ENCODE peak calls at places on chromosome 2, in ten cellular contexts. Z is CD8-positive, alpha-beta T cell; P is gastrocnemius medialis; D is uterus; Y is cardiac muscle cell; S is right cardiac atrium; O is neuronal stem cell; M is colonic mucosa; Q is IMR-90; G is heart right ventricle. J is an unnamed sample.
A peak's percentile ranks its signal among the peaks of the same experiment; 100 is the strongest.

GRCh38 chr2:164967349-164967748 is 12.0 kb upstream of the SLC38A11 start:
- DNase-seq in Z (no peak), P (no peak), D (no peak), Y (no peak), S (no peak), O (no peak), M (no peak), Q (no peak), G (no peak), J (no peak)

GRCh38 chr2:47803363-47803762 is 20.4 kb downstream of the MSH6 start:
- DNase-seq in Z (no peak), P (no peak), D (no peak), Y (no peak), S (no peak), O (no peak), M (no peak), Q (no peak), G (no peak), J (no peak)

GRCh38 chr2:237919593-237919992 is 47.2 kb upstream of the UBE2F start:
- DNase-seq in Z (no peak), P (no peak), D (no peak), Y (no peak), S (no peak), O (no peak), M (no peak), Q (no peak), G (no peak), J (no peak)

GRCh38 chr2:196384729-196385128 is 213.4 kb upstream of the STK17B start:
- DNase-seq in Z (no peak), P (no peak), D (no peak), Y (no peak), S (no peak), O (no peak), M (no peak), Q (no peak), G (no peak), J (no peak)

GRCh38 chr2:214469728-214470127 is 58.9 kb downstream of the VWC2L start:
- DNase-seq in Z (no peak), P (no peak), D (no peak), Y (no peak), S (no peak), O (no peak), M (no peak), Q (no peak), G (no peak), J (no peak)

GRCh38 chr2:168156661-168157060 is 90.7 kb downstream of the STK39 start:
- DNase-seq in Z (no peak), P (no peak), D (peak; percentile 53), Y (peak; percentile 67), S (peak; percentile 69), O (no peak), M (peak; percentile 43), Q (peak; percentile 48), G (peak; percentile 33), J (no peak)

GRCh38 chr2:28257182-28257581 is 135.5 kb upstream of the FOSL2 start:
- DNase-seq in Z (no peak), P (no peak), D (no peak), Y (no peak), S (no peak), O (no peak), M (no peak), Q (no peak), G (no peak), J (no peak)

GRCh38 chr2:216404010-216404618 is 8.2 kb upstream of the SMARCAL1 start:
- DNase-seq in Z (peak; percentile 31), P (no peak), D (no peak), Y (peak; percentile 57), S (peak; percentile 51), O (no peak), M (peak; percentile 57), Q (peak; percentile 37), G (no peak), J (no peak)

GRCh38 chr2:221166283-221166682 is 405.8 kb downstream of the EPHA4 start:
- DNase-seq in Z (no peak), P (peak; percentile 12), D (no peak), Y (no peak), S (no peak), O (no peak), M (no peak), Q (peak; percentile 26), G (no peak), J (no peak)

GRCh38 chr2:223723954-223724411 is 113.4 kb downstream of the AP1S3 start:
- DNase-seq in Z (no peak), P (no peak), D (no peak), Y (no peak), S (no peak), O (no peak), M (no peak), Q (no peak), G (no peak), J (no peak)

GRCh38 chr2:118490323-118490722 is 357.1 kb downstream of the EN1 start:
- DNase-seq in Z (no peak), P (no peak), D (no peak), Y (no peak), S (no peak), O (no peak), M (no peak), Q (no peak), G (no peak), J (no peak)
- H3K4me3 ChIP-seq in Z (no peak overlapping the region), P (no peak overlapping the region), D (no peak overlapping the region), Y (no peak overlapping the region), S (no peak overlapping the region), O (no peak overlapping the region), M (no peak overlapping the region), Q (no peak overlapping the region), G (no peak overlapping the region), J (no peak overlapping the region)

GRCh38 chr2:159050426-159050825 is 82.0 kb downstream of the TANC1 start:
- DNase-seq in Z (no peak), P (no peak), D (no peak), Y (no peak), S (no peak), O (no peak), M (no peak), Q (no peak), G (no peak), J (no peak)

GRCh38 chr2:159045545-159046454 is 77.4 kb downstream of the TANC1 start:
- DNase-seq in Z (no peak), P (no peak), D (no peak), Y (peak; percentile 69), S (no peak), O (no peak), M (no peak), Q (peak; percentile 45), G (no peak), J (no peak)

GRCh38 chr2:159043710-159044109 is 75.3 kb downstream of the TANC1 start:
- DNase-seq in Z (no peak), P (no peak), D (no peak), Y (no peak), S (no peak), O (no peak), M (no peak), Q (no peak), G (no peak), J (no peak)

GRCh38 chr2:159044804-159045286 is 76.4 kb downstream of the TANC1 start:
- DNase-seq in Z (no peak), P (no peak), D (no peak), Y (peak; percentile 50), S (peak; percentile 78), O (no peak), M (no peak), Q (no peak), G (no peak), J (no peak)

DNA sequence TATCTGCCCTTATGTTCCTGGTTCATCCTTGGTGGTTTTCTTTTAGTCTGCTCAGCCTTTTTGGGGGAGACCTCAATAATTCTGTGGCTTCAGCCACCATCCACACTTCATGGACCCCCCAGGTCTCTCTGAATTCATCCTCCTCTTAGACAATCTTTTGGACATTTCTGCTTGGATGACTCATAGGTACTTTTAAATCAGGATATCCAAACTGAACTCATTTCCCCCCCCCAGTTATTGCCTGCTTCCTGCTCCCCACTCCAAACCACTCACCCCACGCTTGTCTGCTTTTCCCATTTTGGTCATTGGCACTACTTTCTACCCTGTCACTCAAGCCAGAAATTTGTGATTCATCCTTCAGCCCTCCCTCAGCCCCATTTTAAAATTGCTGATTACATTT is 78.5 kb downstream of the TANC1 start:
- DNase-seq in Z (no peak), P (no peak), D (no peak), Y (peak; percentile 87), S (no peak), O (no peak), M (no peak), Q (peak; percentile 59), G (no peak), J (no peak)
- H3K27ac ChIP-seq in Z (no peak overlapping the region), P (no peak overlapping the region), D (peak overlapping the region; percentile 53), Y (no peak overlapping the region), S (peak overlapping the region; percentile 72), O (no peak overlapping the region), M (no peak overlapping the region), Q (peak overlapping the region; percentile 53), G (no peak overlapping the region), J (no peak overlapping the region)

DNA sequence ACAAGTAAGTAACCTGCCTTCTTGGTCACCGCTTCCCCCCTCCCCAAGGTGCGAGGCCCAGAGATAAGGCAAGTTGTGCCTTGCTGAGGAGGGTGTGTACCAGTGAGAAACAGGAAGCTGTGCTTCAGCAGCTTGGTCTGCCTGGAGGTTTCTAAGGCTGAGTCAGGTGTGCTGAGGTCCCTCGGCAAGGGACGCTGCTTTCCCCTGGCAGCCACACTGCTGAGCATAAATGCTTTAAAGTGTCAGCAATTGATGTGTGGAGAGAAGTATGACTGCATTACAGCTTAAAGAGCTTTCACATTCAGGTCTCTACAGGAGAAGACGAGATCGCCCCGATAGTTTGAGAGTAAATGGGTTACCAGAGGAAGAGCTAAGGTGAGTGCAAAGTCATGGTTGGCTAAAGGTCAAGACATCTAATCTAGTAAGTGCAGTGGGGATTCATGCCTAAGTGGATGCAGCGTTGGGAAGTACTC is 86.9 kb downstream of the LIMS1 start:
- DNase-seq in Z (peak; percentile 61), P (peak; percentile 49), D (no peak), Y (no peak), S (peak; percentile 48), O (no peak), M (peak; percentile 59), Q (peak; percentile 46), G (no peak), J (no peak)
- H3K4me3 ChIP-seq in Z (peak overlapping the region; percentile 27), P (no peak overlapping the region), D (no peak overlapping the region), Y (no peak overlapping the region), S (no peak overlapping the region), O (no peak overlapping the region), M (peak overlapping the region; percentile 0), Q (no peak overlapping the region), G (peak overlapping the region; percentile 7), J (no peak overlapping the region)

DNA sequence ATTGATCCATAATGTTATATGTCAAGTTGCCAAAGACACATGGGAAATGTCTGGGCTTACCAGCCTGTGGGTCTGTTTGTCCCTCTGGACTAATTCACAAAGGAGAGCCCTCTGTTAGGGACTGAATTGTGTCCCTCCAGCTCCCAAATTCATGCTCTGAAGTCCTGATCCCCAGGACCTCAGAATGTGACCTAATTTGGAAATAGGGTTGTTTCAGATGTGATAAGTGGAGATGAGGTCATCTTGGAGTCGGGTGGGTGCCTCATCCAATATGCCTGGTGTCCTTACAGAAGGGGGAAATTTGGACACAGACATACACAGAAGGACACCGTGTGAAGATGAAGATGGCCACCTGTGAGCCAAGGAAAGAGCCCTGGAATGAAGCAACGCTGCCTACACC is 41.4 kb upstream of the ROCK2 start:
- DNase-seq in Z (no peak), P (no peak), D (no peak), Y (no peak), S (no peak), O (no peak), M (no peak), Q (no peak), G (no peak), J (no peak)
- H3K27ac ChIP-seq in Z (no peak overlapping the region), P (peak overlapping the region; percentile 65), D (peak overlapping the region; percentile 50), Y (peak overlapping the region; percentile 12), S (peak overlapping the region; percentile 39), O (no peak overlapping the region), M (no peak overlapping the region), Q (no peak overlapping the region), G (no peak overlapping the region), J (peak overlapping the region; percentile 67)

J was measured in dorsolateral prefrontal cortex.